ENCODE peak calls at places on chromosomes 5 and 9, in ten cellular contexts. H, O, C, B, Z, M, G, Q, N and X are unnamed samples.

GRCh38 chr9:137300607-137301085 is 1.4 kb downstream of the NRARP start:
- DNase-seq in Q (peak; percentile 33), O (peak; percentile 29), H (no peak), N (no peak), G (no peak), Z (no peak), M (peak; percentile 52), C (no peak), B (no peak), X (peak; percentile 20)

GRCh38 chr5:37966291-37966690 is 126.5 kb upstream of the GDNF start:
- DNase-seq in O (no peak), Q (no peak), N (no peak), H (no peak), C (no peak), M (no peak), Z (no peak), G (no peak), B (no peak), X (no peak)

GRCh38 chr5:10932426-10932825 is 171.4 kb upstream of the DAP start:
- DNase-seq in O (no peak), M (no peak), C (no peak), Q (no peak), G (no peak), Z (no peak), B (no peak), N (no peak), H (no peak), X (no peak)

GRCh38 chr5:69329905-69330489 is 2.6 kb downstream of the CCDC125 start:
- DNase-seq in H (no peak), N (no peak), O (no peak), G (no peak), C (no peak), B (no peak), M (no peak), Q (no peak), Z (no peak), X (peak; percentile 39)

GRCh38 chr5:1494780-1495524 is 28.8 kb downstream of the LPCAT1 start:
- DNase-seq in H (no peak), Z (no peak), Q (no peak), C (no peak), B (no peak), O (peak; percentile 57), G (no peak), N (no peak), M (no peak), X (no peak)

GRCh38 chr5:130571076-130571475 is 594.0 kb downstream of the HINT1 start:
- DNase-seq in H (no peak), Q (no peak), O (no peak), G (no peak), C (no peak), Z (no peak), B (no peak), N (no peak), M (no peak), X (no peak)

GRCh38 chr5:101878190-101878589 is 417.9 kb downstream of the SLCO4C1 start:
- DNase-seq in B (no peak), C (no peak), M (no peak), N (no peak), G (no peak), Z (no peak), H (no peak), O (no peak), Q (peak; percentile 10), X (no peak)

GRCh38 chr5:43171926-43172325 is 20.1 kb upstream of the NIM1K start:
- DNase-seq in H (no peak), M (no peak), O (no peak), G (no peak), Z (no peak), B (peak; percentile 16), Q (no peak), N (no peak), C (no peak), X (peak; percentile 38)

GRCh38 chr9:70921126-70921525 is 200.3 kb downstream of the TRPM3 start:
- DNase-seq in N (no peak), O (no peak), H (no peak), B (peak; percentile 58), M (no peak), Z (no peak), C (no peak), G (no peak), Q (no peak), X (peak; percentile 64)

GRCh38 chr5:57895766-57896165 is 413.2 kb upstream of the ACTBL2 start:
- DNase-seq in Q (no peak), C (no peak), B (no peak), Z (no peak), N (no peak), O (no peak), H (no peak), G (no peak), M (no peak), X (peak; percentile 65)

GRCh38 chr9:97563458-97564135 is 62.1 kb downstream of the TMOD1 start:
- DNase-seq in N (no peak), B (no peak), C (peak; percentile 6), Z (no peak), M (no peak), O (no peak), G (no peak), H (no peak), Q (peak; percentile 14), X (no peak)

GRCh38 chr5:95565280-95565920 is 10.5 kb downstream of the ARSK start:
- DNase-seq in O (no peak), B (peak; percentile 71), M (no peak), C (no peak), Q (no peak), G (no peak), N (no peak), Z (no peak), H (no peak), X (peak; percentile 52)

GRCh38 chr9:132409828-132410528 is at the start of gene CFAP77:
- DNase-seq in H (no peak), Z (no peak), G (no peak), B (peak; percentile 14), N (peak; percentile 8), C (peak; percentile 20), M (peak; percentile 44), Q (peak; percentile 49), O (peak; percentile 45), X (peak; percentile 39)

GRCh38 chr9:27460225-27461023 is 63.7 kb upstream of the IFNK start:
- DNase-seq in C (no peak), B (no peak), N (no peak), H (no peak), Z (no peak), Q (no peak), G (no peak), M (no peak), O (no peak), X (no peak)

GRCh38 chr5:83595217-83595616 is 123.7 kb downstream of the VCAN start:
- DNase-seq in Z (no peak), B (no peak), H (no peak), C (no peak), M (no peak), G (no peak), O (no peak), N (no peak), Q (no peak), X (no peak)

GRCh38 chr5:133696782-133697507 is 84.6 kb upstream of the FSTL4 start:
- DNase-seq in H (no peak), C (no peak), Q (no peak), Z (peak; percentile 56), M (no peak), B (no peak), G (no peak), N (no peak), O (no peak), X (no peak)